ENCODE peak calls at places on chromosomes 11 and 22, in five cellular contexts. P is HFFc6; M is fibroblast of pulmonary artery; L is NCI-H748 treated with DMSO at 0.1 percent for 48 hours; I is CD4-positive, alpha-beta T cell. K is an unnamed sample.
A peak's percentile ranks its signal among the peaks of the same experiment; 100 is the strongest.

GRCh38 chr22:22704156-22704946 is 59.9 kb downstream of the GGTLC2 start:
- DNase-seq in I (no peak), P (no peak), L (no peak), M (no peak), K (no peak)

GRCh38 chr11:68684385-68685356 is at the start of gene GAL:
- DNase-seq in L (no peak), M (no peak), I (no peak), P (no peak), K (no peak)

GRCh38 chr11:77602385-77603105 is 12.8 kb downstream of the AQP11 start:
- DNase-seq in I (no peak), L (no peak), M (peak; percentile 89), P (peak; percentile 85), K (no peak)

GRCh38 chr11:55966391-55966790 is 3.4 kb downstream of the OR10AG1 start:
- DNase-seq in L (no peak), M (no peak), I (no peak), P (no peak), K (no peak)

GRCh38 chr11:122294041-122294440 is 178.0 kb upstream of the BLID start:
- DNase-seq in M (no peak), I (no peak), L (no peak), P (no peak), K (no peak)

GRCh38 chr11:67687986-67688385 is 13.6 kb upstream of the ALDH3B2 start:
- DNase-seq in M (no peak), L (no peak), P (no peak), I (no peak), K (no peak)

GRCh38 chr11:62575837-62576236 is 2.1 kb upstream of the EEF1G start:
- DNase-seq in L (no peak), M (no peak), I (no peak), P (no peak), K (no peak)

GRCh38 chr11:4511846-4512245 is 29.4 kb downstream of the OR52K1 start:
- DNase-seq in L (no peak), M (no peak), I (no peak), P (no peak), K (no peak)

GRCh38 chr11:20111871-20112270 is 48.4 kb downstream of the DBX1 start:
- DNase-seq in L (no peak), M (no peak), I (no peak), P (no peak), K (no peak)

GRCh38 chr11:109865558-109866186 is 227.5 kb upstream of the ZC3H12C start:
- DNase-seq in I (no peak), L (no peak), P (no peak), M (no peak), K (peak; percentile 4)

GRCh38 chr11:33899383-33900037 is 7.6 kb upstream of the LMO2 start:
- DNase-seq in L (no peak), M (peak; percentile 91), I (no peak), P (peak; percentile 57), K (peak; percentile 34)

GRCh38 chr11:2209900-2210321 is 38.3 kb upstream of the TH start:
- DNase-seq in M (no peak), P (no peak), L (no peak), I (no peak), K (no peak)

GRCh38 chr11:57493507-57494503 is 21.7 kb downstream of the SLC43A1 start:
- DNase-seq in M (peak; percentile 39), I (peak; percentile 66), L (peak; percentile 10), P (no peak), K (peak; percentile 61)

GRCh38 chr11:44607987-44608386 is 42.5 kb downstream of the CD82 start:
- DNase-seq in P (no peak), L (no peak), M (peak; percentile 42), I (no peak), K (peak; percentile 19)

GRCh38 chr22:36245805-36246356 is 6.6 kb upstream of the APOL2 start:
- DNase-seq in M (no peak), L (no peak), I (no peak), P (no peak), K (no peak)

GRCh38 chr22:40805699-40806203 is 13.4 kb downstream of the SLC25A17 start:
- DNase-seq in I (no peak), P (no peak), L (no peak), M (no peak), K (no peak)

GRCh38 chr11:75426720-75427086 is 6.3 kb downstream of the KLHL35 start:
- DNase-seq in P (no peak), M (no peak), L (no peak), I (no peak), K (no peak)

GRCh38 chr22:12697441-12697840 is 2830.6 kb upstream of the OR11H1 start:
- DNase-seq in P (no peak), M (no peak), L (no peak), I (no peak), K (no peak)

GRCh38 chr11:1034001-1034400 is 2.5 kb downstream of the MUC6 start:
- DNase-seq in I (no peak), M (no peak), L (no peak), P (no peak), K (no peak)

GRCh38 chr22:50702261-50702671 is 29.6 kb downstream of the SHANK3 start:
- DNase-seq in P (no peak), M (no peak), I (no peak), L (no peak), K (no peak)

GRCh38 chr22:45423524-45423923 is 10.0 kb downstream of the RIBC2 start:
- DNase-seq in I (no peak), M (no peak), P (no peak), L (no peak), K (no peak)

GRCh38 chr22:31399211-31400022 is at the start of gene DRG1:
- DNase-seq in P (peak; percentile 93), M (peak; percentile 96), L (peak; percentile 60), I (peak; percentile 92), K (peak; percentile 81)

GRCh38 chr11:17076517-17077239 is 789 bp downstream of the RPS13 start:
- DNase-seq in I (no peak), L (no peak), P (no peak), M (peak; percentile 10), K (no peak)

GRCh38 chr22:37564111-37564711 is 3.9 kb downstream of the CDC42EP1 start:
- DNase-seq in P (no peak), I (no peak), L (no peak), M (peak; percentile 93), K (no peak)

GRCh38 chr11:111835665-111836064 is 35.7 kb downstream of the ALG9 start:
- DNase-seq in L (no peak), P (no peak), M (no peak), I (no peak), K (no peak)

GRCh38 chr11:94549166-94549565 is 5.4 kb downstream of the FUT4 start:
- DNase-seq in M (no peak), L (no peak), I (no peak), P (no peak), K (no peak)

GRCh38 chr22:30422481-30423295 is 2.9 kb upstream of the MTFP1 start:
- DNase-seq in L (peak; percentile 24), I (no peak), P (peak; percentile 94), M (peak; percentile 91), K (no peak)

GRCh38 chr11:69018924-69019323 is 5.9 kb upstream of the MRGPRF start:
- DNase-seq in P (peak; percentile 58), L (no peak), M (no peak), I (no peak), K (no peak)

GRCh38 chr11:83257638-83258229 is 28.4 kb downstream of the CCDC90B start:
- DNase-seq in I (no peak), M (peak; percentile 80), P (peak; percentile 77), L (no peak), K (no peak)

GRCh38 chr11:65899356-65900124 is 648 bp downstream of the FOSL1 start:
- DNase-seq in P (peak; percentile 77), I (peak; percentile 35), L (no peak), M (peak; percentile 65), K (no peak)

GRCh38 chr11:64608260-64608538 is 17.2 kb downstream of the SLC22A12 start:
- DNase-seq in L (no peak), I (no peak), P (no peak), M (no peak), K (no peak)

GRCh38 chr11:63779044-63779443 is 10.5 kb upstream of the ZFTA start:
- DNase-seq in M (peak; percentile 33), I (no peak), P (peak; percentile 56), L (no peak), K (no peak)

GRCh38 chr11:72764503-72764902 is 12.3 kb upstream of the ARAP1 start:
- DNase-seq in L (peak; percentile 77), M (no peak), I (no peak), P (no peak), K (no peak)

GRCh38 chr22:48850658-48851287 is 976.9 kb downstream of the BRD1 start:
- DNase-seq in M (no peak), I (no peak), L (no peak), P (no peak), K (no peak)

GRCh38 chr11:10455637-10456487 is 798 bp downstream of the AMPD3 start:
- DNase-seq in P (peak; percentile 85), I (peak; percentile 76), M (peak; percentile 63), L (peak; percentile 60), K (no peak)

GRCh38 chr11:65305501-65306268 is 9.0 kb upstream of the CDC42EP2 start:
- DNase-seq in M (peak; percentile 59), P (no peak), I (no peak), L (no peak), K (no peak)

K was measured in LNCaP clone FGC.